ENCODE peak calls at places on chromosomes 16 and 17, in eight cellular contexts. X is endothelial cell, M is sigmoid colon, S is AG10803, B is fibroblast of mammary gland, T is AG09309, J is nephron progenitor cell, Y is left ventricle myocardium inferior. O is an unnamed sample.

GRCh38 chr16:89216315-89217137 is 977 bp upstream of the ZNF778 start:
- DNase-seq in X (peak), M (peak), S (peak), B (peak), T (peak), J (peak), Y (peak), O (peak)

GRCh38 chr17:75707096-75707720 is 14.1 kb upstream of the ITGB4 start:
- DNase-seq in X (no peak), M (no peak), S (no peak), B (no peak), T (no peak), J (no peak), Y (peak), O (no peak)

GRCh38 chr16:58651965-58652348 is 22.3 kb upstream of the CNOT1 start:
- DNase-seq in X (no peak), M (no peak), S (peak), B (peak), T (no peak), J (no peak), Y (no peak), O (no peak)

GRCh38 chr16:12532871-12533610 is 270.6 kb downstream of the CPPED1 start:
- DNase-seq in X (no peak), M (no peak), S (no peak), B (no peak), T (no peak), J (no peak), Y (no peak), O (no peak)

GRCh38 chr16:75947626-75948239 is 221.4 kb upstream of the CPHXL start:
- DNase-seq in X (no peak), M (no peak), S (no peak), B (no peak), T (no peak), J (no peak), Y (no peak), O (no peak)

GRCh38 chr16:8796469-8797363 is 723 bp downstream of the TMEM186 start:
- DNase-seq in X (no peak), M (no peak), S (peak), B (peak), T (no peak), J (no peak), Y (no peak), O (no peak)

GRCh38 chr17:56206351-56206750 is 53.1 kb downstream of the ANKFN1 start:
- DNase-seq in X (no peak), M (no peak), S (no peak), B (no peak), T (no peak), J (no peak), Y (no peak), O (no peak)

GRCh38 chr16:17105239-17105721 is 365.5 kb downstream of the XYLT1 start:
- DNase-seq in X (no peak), M (no peak), S (peak), B (no peak), T (no peak), J (no peak), Y (no peak), O (no peak)

GRCh38 chr16:89248196-89249005 is 30.9 kb downstream of the ZNF778 start:
- DNase-seq in X (no peak), M (no peak), S (no peak), B (no peak), T (no peak), J (no peak), Y (no peak), O (no peak)

GRCh38 chr17:72719582-72720493 is 372.6 kb downstream of the SLC39A11 start:
- DNase-seq in X (no peak), M (no peak), S (no peak), B (no peak), T (no peak), J (no peak), Y (no peak), O (no peak)

GRCh38 chr16:81602377-81602776 is 157.8 kb downstream of the CMIP start:
- DNase-seq in X (no peak), M (no peak), S (no peak), B (no peak), T (no peak), J (no peak), Y (no peak), O (no peak)

GRCh38 chr16:50416388-50416787 is 47.6 kb upstream of the BRD7 start:
- DNase-seq in X (no peak), M (no peak), S (no peak), B (no peak), T (no peak), J (no peak), Y (no peak), O (no peak)

GRCh38 chr17:59620518-59621259 is 994 bp downstream of the CLTC start:
- DNase-seq in X (peak), M (peak), S (peak), B (no peak), T (no peak), J (peak), Y (peak), O (peak)

GRCh38 chr16:85353839-85354622 is 241.8 kb upstream of the CIBAR2 start:
- DNase-seq in X (no peak), M (no peak), S (no peak), B (no peak), T (no peak), J (no peak), Y (no peak), O (no peak)

GRCh38 chr17:68431661-68432071 is 25.6 kb downstream of the WIPI1 start:
- DNase-seq in X (peak), M (no peak), S (no peak), B (peak), T (no peak), J (peak), Y (no peak), O (peak)

GRCh38 chr16:11012841-11013240 is 68.5 kb downstream of the CLEC16A start:
- DNase-seq in X (no peak), M (no peak), S (no peak), B (no peak), T (no peak), J (no peak), Y (no peak), O (no peak)

GRCh38 chr16:15966420-15967222 is 17.2 kb downstream of the ABCC1 start:
- DNase-seq in X (no peak), M (no peak), S (peak), B (peak), T (no peak), J (no peak), Y (no peak), O (no peak)

GRCh38 chr16:87789437-87790277 is 23.9 kb upstream of the KLHDC4 start:
- DNase-seq in X (no peak), M (peak), S (peak), B (peak), T (peak), J (no peak), Y (no peak), O (no peak)

GRCh38 chr17:47087093-47087492 is 102.0 kb downstream of the CDC27 start:
- DNase-seq in X (no peak), M (no peak), S (no peak), B (no peak), T (no peak), J (no peak), Y (no peak), O (no peak)
- TF ChIP-seq CTCF in X (no peak), M (no peak), S (no peak), B (no peak), T (no peak), J (no peak), Y (no peak), O (no peak)

DNA sequence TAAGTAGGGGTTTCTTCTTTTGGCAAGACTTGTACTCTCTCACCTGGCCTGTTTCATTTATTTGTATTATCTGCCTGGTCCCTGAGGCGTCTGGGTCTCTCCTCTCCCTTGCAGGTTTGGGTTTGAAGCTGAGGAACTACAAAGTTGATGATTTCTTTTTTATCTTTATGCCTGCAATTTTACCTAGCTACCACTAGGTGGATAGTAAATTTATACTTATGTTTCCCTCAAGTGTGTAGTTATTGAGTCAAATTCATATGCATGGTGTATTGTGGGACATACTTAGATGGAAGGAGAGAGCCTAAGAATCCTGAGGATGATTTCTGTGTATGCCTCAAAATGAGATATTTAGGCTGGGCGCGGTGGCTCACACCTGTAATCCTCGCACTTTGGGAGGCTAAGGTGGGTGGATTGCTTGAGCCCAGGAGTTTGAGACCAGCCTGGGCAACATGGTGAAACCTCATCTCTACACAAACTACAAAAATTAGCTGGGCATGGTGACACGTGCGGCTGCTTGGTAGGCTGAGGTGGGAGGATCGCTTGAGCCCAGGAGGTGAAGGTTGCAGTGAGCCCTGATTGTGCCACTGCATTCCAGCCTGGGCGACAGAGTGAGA is 13.6 kb downstream of the TMEM98 start:
- DNase-seq in X (no peak), M (no peak), S (no peak), B (no peak), T (no peak), J (no peak), Y (no peak), O (no peak)
- TF ChIP-seq CTCF in X (peak), M (peak), S (peak), B (peak), T (peak), J (peak), Y (peak), O (no peak)

DNA sequence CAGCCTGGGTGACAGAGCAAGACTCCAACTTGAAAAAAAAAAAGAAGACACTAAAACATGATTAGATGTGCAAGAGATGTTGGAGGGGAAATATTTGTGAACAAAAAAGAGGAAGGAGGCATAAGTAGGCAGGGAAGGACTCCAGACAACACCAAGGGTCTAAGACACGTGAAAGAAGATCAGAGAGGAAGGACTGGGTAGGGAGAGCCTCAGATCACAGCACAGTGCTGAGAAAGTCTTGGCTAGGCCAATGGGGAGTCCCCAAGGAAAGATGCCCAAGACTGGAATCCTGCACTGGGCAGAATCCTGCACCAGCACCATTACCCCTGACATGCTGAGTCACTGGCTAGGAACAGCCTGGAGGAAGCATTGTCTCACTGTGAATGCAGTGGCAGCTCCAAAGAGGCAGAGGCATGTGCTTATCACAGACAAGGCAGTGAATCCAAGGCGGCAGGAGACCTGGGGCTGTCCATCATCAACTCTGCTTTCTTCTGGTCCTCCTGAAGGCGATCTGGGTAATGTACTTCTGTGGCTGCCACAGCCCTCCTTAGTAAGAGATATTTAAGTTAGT is 19.2 kb downstream of the CLEC19A start:
- DNase-seq in X (no peak), M (no peak), S (no peak), B (no peak), T (no peak), J (no peak), Y (no peak), O (no peak)
- TF ChIP-seq CTCF in X (no peak), M (no peak), S (no peak), B (no peak), T (no peak), J (no peak), Y (no peak), O (no peak)

DNA sequence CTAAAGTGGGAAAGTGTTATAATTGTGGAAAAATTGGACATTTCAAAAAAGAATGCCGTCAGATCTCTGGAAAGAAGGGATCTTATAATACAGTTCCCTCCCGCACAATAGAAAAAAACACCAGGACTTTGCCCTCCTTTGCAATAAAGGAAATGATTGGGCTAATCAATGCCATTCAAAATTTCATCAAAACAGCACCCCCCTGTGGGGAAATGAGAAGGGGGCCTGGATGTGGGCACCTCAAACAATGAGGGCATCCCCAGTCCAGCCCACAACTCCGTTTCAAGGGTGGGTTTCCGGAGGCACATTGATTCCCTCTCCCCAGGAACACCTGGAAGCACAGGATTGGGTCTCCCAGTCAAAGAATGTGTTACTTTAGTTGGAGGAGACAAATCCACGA is 26.1 kb downstream of the CD300LG start:
- DNase-seq in X (no peak), M (no peak), S (no peak), B (no peak), T (no peak), J (no peak), Y (no peak), O (no peak)
- TF ChIP-seq CTCF in X (peak), M (no peak), S (no peak), B (no peak), T (no peak), J (no peak), Y (no peak), O (no peak)

GRCh38 chr16:79272141-79272577 is 328.4 kb downstream of the MAF start:
- DNase-seq in X (no peak), M (no peak), S (no peak), B (no peak), T (no peak), J (no peak), Y (no peak), O (no peak)
- TF ChIP-seq CTCF in X (no peak), M (no peak), S (no peak), B (no peak), T (no peak), J (no peak), Y (no peak), O (no peak)

GRCh38 chr17:20278805-20279204 is 188.5 kb downstream of the LGALS9B start:
- DNase-seq in X (no peak), M (no peak), S (no peak), B (no peak), T (no peak), J (no peak), Y (no peak), O (no peak)
- TF ChIP-seq CTCF in X (no peak), M (no peak), S (no peak), B (no peak), T (no peak), J (no peak), Y (no peak), O (no peak)

DNA sequence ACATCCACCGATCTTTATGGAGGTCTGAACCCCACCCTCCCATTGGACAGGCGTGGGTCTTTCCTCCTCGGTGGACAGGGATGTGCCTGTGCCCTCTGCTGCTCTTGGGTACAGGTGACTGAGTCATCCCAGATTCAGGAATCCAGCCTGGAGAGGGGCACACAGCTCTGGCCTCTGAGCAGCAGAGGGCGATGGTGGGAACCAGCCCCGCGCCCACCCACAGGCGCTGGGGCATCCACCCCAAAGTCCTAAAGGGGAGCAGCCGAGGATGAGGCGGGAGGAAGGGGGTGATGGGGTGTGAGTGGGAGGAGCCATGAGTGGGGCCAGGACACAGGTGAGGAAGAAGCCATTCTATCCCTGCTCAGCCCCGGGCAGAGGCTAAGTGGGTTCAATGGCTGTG is 35.0 kb downstream of the ENGASE start:
- DNase-seq in X (peak), M (no peak), S (no peak), B (no peak), T (no peak), J (no peak), Y (no peak), O (no peak)
- TF ChIP-seq CTCF in X (no peak), M (no peak), S (peak), B (no peak), T (no peak), J (no peak), Y (no peak), O (no peak)

DNA sequence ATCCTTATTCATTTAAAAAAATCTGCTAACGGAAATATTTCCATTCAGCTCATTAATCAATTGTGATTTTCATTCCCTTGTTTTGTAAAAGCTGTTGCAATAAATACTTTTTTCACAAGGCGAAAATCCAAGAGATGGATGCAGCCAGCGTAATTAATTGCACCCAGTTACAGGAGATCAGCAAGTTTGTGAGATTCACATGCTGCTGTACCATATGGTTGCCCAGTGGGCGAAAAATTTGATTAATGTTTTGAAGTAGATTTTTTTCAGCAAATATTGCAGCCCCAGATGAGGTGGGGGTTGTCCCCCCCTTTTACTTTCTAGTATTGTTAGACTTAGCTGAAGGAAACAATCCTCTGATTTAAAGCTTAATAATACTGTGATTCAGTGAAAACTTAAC is 186.6 kb downstream of the WWOX start:
- DNase-seq in X (no peak), M (no peak), S (no peak), B (no peak), T (no peak), J (no peak), Y (no peak), O (no peak)
- TF ChIP-seq CTCF in X (no peak), M (no peak), S (no peak), B (no peak), T (no peak), J (no peak), Y (no peak), O (no peak)